ENCODE peak calls at places on chromosomes 12 and 14, in six cellular contexts. H is stomach; B is pulmonary artery endothelial cell; C is CD4-positive, alpha-beta memory T cell; S is RCC 7860; N is G401. X is an unnamed sample.

GRCh38 chr14:61152851-61153364 is 128.2 kb downstream of the TMEM30B start:
- DNase-seq in H (no peak), B (no peak), C (no peak), S (no peak), N (no peak), X (no peak)

GRCh38 chr12:92486443-92487137 is 216.2 kb upstream of the PLEKHG7 start:
- DNase-seq in H (no peak), B (no peak), C (no peak), S (no peak), N (no peak), X (no peak)

GRCh38 chr14:90453401-90453951 is 56.6 kb downstream of the CALM1 start:
- DNase-seq in H (peak), B (peak), C (no peak), S (no peak), N (peak), X (peak)

GRCh38 chr12:64181504-64182291 is 40.4 kb downstream of the KICS2 start:
- DNase-seq in H (peak), B (peak), C (no peak), S (peak), N (peak), X (peak)

GRCh38 chr14:65019944-65020566 is 33.4 kb downstream of the FNTB start:
- DNase-seq in H (peak), B (peak), C (peak), S (peak), N (peak), X (peak)

GRCh38 chr14:104087981-104088850 is 2.7 kb downstream of the ASPG start:
- DNase-seq in H (peak), B (no peak), C (no peak), S (no peak), N (no peak), X (no peak)

GRCh38 chr14:78835052-78835451 is 664.9 kb downstream of the NRXN3 start:
- DNase-seq in H (no peak), B (no peak), C (no peak), S (no peak), N (peak), X (no peak)

GRCh38 chr14:42854061-42854460 is 1247.4 kb downstream of the LRFN5 start:
- DNase-seq in H (no peak), B (no peak), C (no peak), S (no peak), N (no peak), X (no peak)

GRCh38 chr14:48430805-48431204 is 755.4 kb upstream of the MDGA2 start:
- DNase-seq in H (no peak), B (no peak), C (no peak), S (no peak), N (no peak), X (no peak)

GRCh38 chr12:120012067-120012621 is 23.1 kb downstream of the BICDL1 start:
- DNase-seq in H (no peak), B (no peak), C (peak), S (peak), N (peak), X (peak)

GRCh38 chr14:94677747-94678146 is 65.6 kb downstream of the SERPINA3 start:
- DNase-seq in H (peak), B (no peak), C (no peak), S (no peak), N (no peak), X (no peak)

GRCh38 chr14:29558516-29558915 is 369.1 kb downstream of the PRKD1 start:
- DNase-seq in H (no peak), B (no peak), C (no peak), S (no peak), N (no peak), X (no peak)

GRCh38 chr12:65156366-65156831 is 13.0 kb upstream of the LEMD3 start:
- DNase-seq in H (no peak), B (no peak), C (no peak), S (no peak), N (no peak), X (no peak)

GRCh38 chr14:103110681-103111296 is 12.5 kb upstream of the TNFAIP2 start:
- DNase-seq in H (peak), B (no peak), C (no peak), S (no peak), N (no peak), X (no peak)

GRCh38 chr14:34496007-34496678 is 34.1 kb upstream of the SPTSSA start:
- DNase-seq in H (peak), B (no peak), C (no peak), S (no peak), N (peak), X (no peak)

GRCh38 chr14:63677891-63678379 is 36.3 kb upstream of the WDR89 start:
- DNase-seq in H (no peak), B (peak), C (no peak), S (no peak), N (peak), X (peak)

GRCh38 chr12:104502662-104503061 is 45.9 kb downstream of the CHST11 start:
- DNase-seq in H (no peak), B (no peak), C (no peak), S (no peak), N (no peak), X (no peak)